ENCODE peak calls at places on chromosome 1, in four cellular contexts. P is HepG2, Q is HCT116, G is GM23338. Z is an unnamed sample.

GRCh38 chr1:15935056-15935950 is 40.6 kb downstream of the ZBTB17 start:
- DNase-seq in Q (no peak), G (no peak), P (no peak), Z (no peak)

GRCh38 chr1:209899948-209900347 is 38.1 kb upstream of the SYT14 start:
- DNase-seq in Q (peak), P (peak), G (peak), Z (no peak)

GRCh38 chr1:207336559-207337467 is 15.3 kb downstream of the CD55 start:
- DNase-seq in G (no peak), P (peak), Q (no peak), Z (peak)

GRCh38 chr1:108142258-108142657 is 57.9 kb downstream of the SLC25A24 start:
- DNase-seq in P (no peak), G (no peak), Q (no peak), Z (no peak)

GRCh38 chr1:200963076-200963475 is 60.4 kb downstream of the KIF21B start:
- DNase-seq in Q (no peak), P (no peak), G (no peak), Z (no peak)

GRCh38 chr1:88661188-88661587 is 22.9 kb upstream of the PKN2 start:
- DNase-seq in Q (no peak), G (peak), P (no peak), Z (no peak)

GRCh38 chr1:100441651-100442050 is 89.3 kb downstream of the CDC14A start:
- DNase-seq in P (no peak), Q (no peak), G (no peak), Z (no peak)

GRCh38 chr1:214496126-214496525 is 55.3 kb downstream of the PTPN14 start:
- DNase-seq in Q (no peak), G (no peak), P (no peak), Z (no peak)

GRCh38 chr1:151611288-151611790 is 511 bp upstream of the SNX27 start:
- DNase-seq in Q (no peak), G (no peak), P (peak), Z (peak)

GRCh38 chr1:200409203-200409760 is 554 bp downstream of the ZNF281 start:
- DNase-seq in Q (no peak), G (peak), P (no peak), Z (peak)

GRCh38 chr1:226405411-226405988 is 2.4 kb downstream of the PARP1 start:
- DNase-seq in P (no peak), G (peak), Q (no peak), Z (peak)

GRCh38 chr1:1217621-1218523 is 3.9 kb upstream of the TNFRSF4 start:
- DNase-seq in G (no peak), Q (no peak), P (no peak), Z (no peak)

GRCh38 chr1:98793136-98793535 is 131.6 kb downstream of the SNX7 start:
- DNase-seq in G (no peak), Q (no peak), P (no peak), Z (no peak)

GRCh38 chr1:54318415-54318814 is 87.8 kb downstream of the SSBP3 start:
- DNase-seq in Q (no peak), P (no peak), G (no peak), Z (no peak)

GRCh38 chr1:76625887-76626286 is 241.4 kb upstream of the ST6GALNAC5 start:
- DNase-seq in Q (no peak), P (no peak), G (no peak), Z (no peak)

GRCh38 chr1:226983998-226984364 is 43.9 kb downstream of the COQ8A start:
- DNase-seq in G (no peak), P (no peak), Q (no peak), Z (no peak)

GRCh38 chr1:27235827-27236226 is 1.4 kb downstream of the WDTC1 start:
- DNase-seq in P (no peak), Q (no peak), G (no peak), Z (peak)

GRCh38 chr1:247895163-247895637 is at the start of gene OR2W3:
- DNase-seq in Q (no peak), P (no peak), G (no peak), Z (no peak)

GRCh38 chr1:58345215-58346075 is 201.1 kb downstream of the OMA1 start:
- DNase-seq in Q (no peak), G (peak), P (no peak), Z (no peak)

GRCh38 chr1:234584926-234585325 is 25.1 kb downstream of the IRF2BP2 start:
- DNase-seq in P (no peak), Q (no peak), G (no peak), Z (no peak)

GRCh38 chr1:107953551-107953950 is 11.4 kb downstream of the VAV3 start:
- DNase-seq in Q (no peak), G (no peak), P (no peak), Z (no peak)

GRCh38 chr1:66523502-66523901 is 10.5 kb upstream of the SGIP1 start:
- DNase-seq in Q (no peak), G (no peak), P (no peak), Z (no peak)

GRCh38 chr1:88608139-88608943 is 75.7 kb upstream of the PKN2 start:
- DNase-seq in Q (peak), P (peak), G (peak), Z (no peak)

GRCh38 chr1:156119503-156120209 is 5.1 kb downstream of the LMNA start:
- DNase-seq in G (no peak), Q (no peak), P (no peak), Z (peak)

GRCh38 chr1:100377590-100378361 is 25.5 kb downstream of the CDC14A start:
- DNase-seq in P (no peak), G (no peak), Q (no peak), Z (no peak)

GRCh38 chr1:23423415-23424170 is 955 bp downstream of the TCEA3 start:
- DNase-seq in Q (no peak), P (peak), G (peak), Z (no peak)

GRCh38 chr1:9670085-9670484 is 18.6 kb downstream of the PIK3CD start:
- DNase-seq in Q (no peak), G (no peak), P (no peak), Z (no peak)

DNA sequence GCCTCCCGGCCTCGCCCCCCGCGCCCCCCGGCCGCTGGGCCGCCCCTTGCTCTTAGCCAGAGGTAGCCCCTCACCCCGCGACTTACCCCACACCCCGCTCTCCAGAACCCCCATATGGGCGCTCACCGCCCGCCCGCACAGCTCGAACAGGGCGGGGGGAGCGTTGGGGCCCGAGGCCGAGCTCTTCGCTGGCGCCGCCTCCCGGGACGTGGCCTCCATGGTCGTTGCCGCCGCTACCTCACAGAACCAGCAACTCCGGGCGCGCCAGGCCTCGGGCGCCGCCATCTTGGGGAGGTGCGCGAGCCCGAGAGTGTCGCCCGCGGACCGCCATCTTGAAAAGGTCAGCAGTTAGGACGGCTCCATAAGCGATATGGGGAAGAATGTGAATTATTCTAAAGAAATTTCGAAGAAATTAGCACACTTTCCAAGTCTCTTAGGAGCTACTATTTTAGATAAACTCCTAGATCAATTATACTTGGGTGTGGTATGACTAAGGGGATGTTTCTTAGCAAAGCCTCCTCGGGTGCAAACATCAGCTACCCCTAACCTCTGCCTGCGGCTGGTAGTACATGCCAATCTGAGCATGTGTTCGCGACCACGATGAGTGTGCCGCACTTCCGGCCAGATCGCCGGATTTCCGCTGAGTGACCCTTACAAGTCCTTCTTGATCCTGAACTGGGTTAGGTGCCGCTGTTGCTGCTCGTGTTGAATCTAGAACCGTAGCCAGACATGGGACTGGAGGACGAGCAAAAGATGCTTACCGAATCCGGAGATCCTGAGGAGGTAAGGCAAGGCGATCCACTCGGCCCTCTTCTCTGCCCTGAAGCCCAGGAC is at the start of the genes LRRC41 and UQCRH:
- DNase-seq in G (peak), P (peak), Q (peak), Z (peak)
- TF ChIP-seq REST in G (peak), P (no peak), Q (no peak), Z (peak)

GRCh38 chr1:172726740-172727139 is 67.8 kb downstream of the FASLG start:
- DNase-seq in P (no peak), G (no peak), Q (no peak), Z (peak)
- TF ChIP-seq CTCF in P (no peak), G (no peak), Q (no peak), Z (no peak)

DNA sequence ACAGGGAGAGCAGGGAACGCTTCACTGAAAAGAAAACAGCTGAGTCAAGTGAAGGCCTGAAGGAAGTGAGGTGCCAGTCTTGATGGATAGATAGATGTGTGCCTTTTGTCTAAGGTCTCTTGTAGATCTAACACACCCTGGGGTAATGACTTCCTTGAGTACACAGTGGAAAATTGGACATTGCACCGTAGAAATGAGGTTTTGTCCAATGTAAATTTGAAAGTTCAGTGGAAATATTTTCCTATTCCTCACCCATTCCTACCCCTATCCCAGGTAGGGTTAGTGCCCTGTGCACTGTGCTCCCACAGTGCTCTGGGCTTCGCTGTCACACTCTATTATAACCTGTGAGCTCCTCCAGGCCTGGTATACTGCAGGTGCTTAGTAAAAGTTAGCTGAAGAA is 24.3 kb downstream of the ZMYND12 start:
- DNase-seq in G (no peak), Q (no peak), P (peak), Z (no peak)
- TF ChIP-seq REST in G (no peak), Q (no peak), P (no peak), Z (no peak)

DNA sequence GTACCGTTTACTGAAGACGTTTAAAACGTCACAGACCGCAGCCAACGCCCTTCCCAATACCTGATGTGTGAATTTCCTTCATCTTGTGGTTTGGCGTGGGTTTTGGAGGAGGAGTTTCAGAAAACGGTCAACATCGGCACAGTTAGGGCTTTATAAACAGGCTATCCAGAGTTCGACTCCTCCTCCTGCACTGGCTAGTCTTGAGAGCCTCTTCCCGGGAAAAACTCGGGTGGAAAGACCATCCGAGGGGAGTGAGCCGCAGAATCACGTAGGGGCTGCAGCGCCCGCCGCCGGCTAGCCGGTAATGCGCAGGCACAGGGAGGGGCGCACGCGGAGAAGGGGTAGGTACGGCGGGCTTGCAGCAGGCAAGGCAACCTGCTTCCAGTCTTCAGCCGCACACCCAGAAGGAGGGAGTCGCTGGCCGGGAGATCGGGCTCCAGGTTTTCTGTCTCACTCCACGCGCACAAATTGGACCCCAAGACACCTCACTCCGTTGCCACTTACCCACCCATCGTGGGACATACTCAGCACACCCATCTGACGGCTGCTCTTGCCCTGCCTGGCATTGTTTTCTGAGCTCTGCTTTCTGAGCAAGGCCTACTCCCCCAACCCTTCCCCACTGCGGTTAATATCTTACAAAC is 25.4 kb downstream of the SLC19A2 start:
- DNase-seq in G (peak), P (no peak), Q (no peak), Z (peak)
- TF ChIP-seq CTCF in G (peak), P (peak), Q (no peak), Z (no peak)

Z was measured in HL-60.